ENCODE peak calls at places on chromosomes 4 and X, in ten cellular contexts. A is NCI-H774; F is sigmoid colon; C is HAP-1; E is stimulated activated CD4-positive, alpha-beta T cell treated with anti-CD3 and anti-CD28 coated beads, Interleukin-2, amount 100 ng/mL, for 48 hours; T is NCI-H1694 treated with DMSO at 0.1 percent for 48 hours; Z is pons; I is fibroblast of gingiva; N is CD4-positive, alpha-beta T cell; M is NCI-H460. H is an unnamed sample.

GRCh38 chrX:41452972-41453371 is 5.8 kb downstream of the NYX start:
- DNase-seq in A (no peak), F (no peak), C (no peak), E (no peak), T (no peak), Z (no peak), I (peak), N (no peak), M (no peak), H (no peak)

GRCh38 chr4:137495578-137495977 is 36.7 kb downstream of the PCDH18 start:
- DNase-seq in A (no peak), F (no peak), C (no peak), E (no peak), T (no peak), Z (no peak), I (no peak), N (no peak), M (no peak), H (no peak)

GRCh38 chr4:1871471-1872021 is 353 bp downstream of the NSD2 start:
- DNase-seq in A (peak), F (peak), C (no peak), E (no peak), T (no peak), Z (no peak), I (no peak), N (no peak), M (no peak), H (no peak)

GRCh38 chrX:15146515-15146914 is 123.4 kb downstream of the ASB9 start:
- DNase-seq in A (no peak), F (no peak), C (peak), E (peak), T (no peak), Z (no peak), I (peak), N (peak), M (peak), H (no peak)

GRCh38 chrX:155027509-155028066 is 944 bp downstream of the FUNDC2 start:
- DNase-seq in A (peak), F (peak), C (no peak), E (no peak), T (no peak), Z (peak), I (peak), N (no peak), M (peak), H (peak)

GRCh38 chr4:120658772-120659171 is 263.8 kb downstream of the PRDM5 start:
- DNase-seq in A (no peak), F (no peak), C (no peak), E (no peak), T (no peak), Z (no peak), I (no peak), N (no peak), M (no peak), H (no peak)

GRCh38 chr4:145868637-145869409 is 69.8 kb downstream of the ZNF827 start:
- DNase-seq in A (no peak), F (no peak), C (no peak), E (no peak), T (peak), Z (no peak), I (no peak), N (no peak), M (no peak), H (no peak)

GRCh38 chr4:108117473-108118182 is 51.1 kb downstream of the LEF1 start:
- DNase-seq in A (no peak), F (no peak), C (peak), E (no peak), T (no peak), Z (no peak), I (no peak), N (no peak), M (no peak), H (no peak)

GRCh38 chr4:28117067-28117756 is 1256.6 kb downstream of the STIM2 start:
- DNase-seq in A (no peak), F (no peak), C (no peak), E (no peak), T (no peak), Z (no peak), I (no peak), N (no peak), M (no peak), H (no peak)

GRCh38 chr4:101198741-101199339 is 148.5 kb downstream of the PPP3CA start:
- DNase-seq in A (peak), F (no peak), C (no peak), E (no peak), T (peak), Z (no peak), I (no peak), N (no peak), M (no peak), H (no peak)

GRCh38 chr4:118173956-118174355 is 139.7 kb downstream of the NDST3 start:
- DNase-seq in A (no peak), F (no peak), C (no peak), E (no peak), T (no peak), Z (no peak), I (peak), N (no peak), M (no peak), H (no peak)

GRCh38 chr4:3388461-3389185 is 53.1 kb upstream of the HGFAC start:
- DNase-seq in A (no peak), F (peak), C (no peak), E (no peak), T (no peak), Z (peak), I (peak), N (no peak), M (no peak), H (no peak)

GRCh38 chr4:61462451-61463326 is 262.6 kb downstream of the ADGRL3 start:
- DNase-seq in A (no peak), F (no peak), C (no peak), E (no peak), T (no peak), Z (no peak), I (no peak), N (no peak), M (no peak), H (no peak)

GRCh38 chrX:25860322-25860721 is 277.8 kb upstream of the MAGEB18 start:
- DNase-seq in A (no peak), F (peak), C (no peak), E (no peak), T (no peak), Z (no peak), I (no peak), N (no peak), M (no peak), H (no peak)

GRCh38 chrX:110218591-110218990 is 99.3 kb downstream of the AMMECR1 start:
- DNase-seq in A (no peak), F (no peak), C (no peak), E (no peak), T (no peak), Z (no peak), I (peak), N (no peak), M (no peak), H (no peak)

GRCh38 chr4:8790749-8791148 is 80.9 kb downstream of the HMX1 start:
- DNase-seq in A (no peak), F (no peak), C (no peak), E (no peak), T (no peak), Z (no peak), I (peak), N (no peak), M (no peak), H (no peak)

GRCh38 chrX:150371877-150372276 is 8.8 kb downstream of the MAMLD1 start:
- DNase-seq in A (no peak), F (no peak), C (no peak), E (no peak), T (no peak), Z (no peak), I (no peak), N (no peak), M (no peak), H (no peak)

GRCh38 chrX:21926116-21926515 is 14.4 kb upstream of the SMS start:
- DNase-seq in A (no peak), F (no peak), C (no peak), E (no peak), T (no peak), Z (no peak), I (no peak), N (no peak), M (no peak), H (no peak)

GRCh38 chrX:119638725-119639471 is 32.7 kb upstream of the NKRF start:
- DNase-seq in A (no peak), F (no peak), C (no peak), E (no peak), T (no peak), Z (no peak), I (no peak), N (no peak), M (no peak), H (no peak)

GRCh38 chrX:8345473-8345872 is 119.2 kb upstream of the VCX3B start:
- DNase-seq in A (no peak), F (no peak), C (no peak), E (no peak), T (no peak), Z (no peak), I (no peak), N (no peak), M (no peak), H (no peak)

GRCh38 chrX:39859991-39860861 is 237.5 kb downstream of the BCOR start:
- DNase-seq in A (peak), F (peak), C (peak), E (peak), T (peak), Z (no peak), I (no peak), N (peak), M (no peak), H (peak)

GRCh38 chr4:150216725-150217124 is 138.5 kb downstream of the DCLK2 start:
- DNase-seq in A (no peak), F (no peak), C (no peak), E (no peak), T (no peak), Z (peak), I (no peak), N (no peak), M (no peak), H (no peak)

GRCh38 chr4:141486375-141486997 is 149.9 kb upstream of the IL15 start:
- DNase-seq in A (no peak), F (no peak), C (no peak), E (no peak), T (no peak), Z (no peak), I (no peak), N (no peak), M (no peak), H (no peak)

GRCh38 chrX:110178179-110178865 is 139.6 kb downstream of the AMMECR1 start:
- DNase-seq in A (no peak), F (no peak), C (no peak), E (no peak), T (no peak), Z (no peak), I (no peak), N (no peak), M (no peak), H (no peak)

GRCh38 chr4:85514783-85515182 is 39.8 kb downstream of the ARHGAP24 start:
- DNase-seq in A (no peak), F (no peak), C (no peak), E (no peak), T (no peak), Z (no peak), I (no peak), N (no peak), M (no peak), H (no peak)

GRCh38 chr4:169986369-169986768 is 39.8 kb downstream of the MFAP3L start:
- DNase-seq in A (no peak), F (no peak), C (no peak), E (no peak), T (no peak), Z (no peak), I (no peak), N (no peak), M (no peak), H (no peak)

GRCh38 chrX:44494357-44494756 is 48.3 kb downstream of the FUNDC1 start:
- DNase-seq in A (no peak), F (no peak), C (no peak), E (no peak), T (no peak), Z (no peak), I (no peak), N (no peak), M (no peak), H (no peak)

GRCh38 chrX:154603438-154604430 is 15.3 kb downstream of the CTAG1B start:
- DNase-seq in A (no peak), F (no peak), C (no peak), E (no peak), T (no peak), Z (peak), I (peak), N (no peak), M (peak), H (no peak)

GRCh38 chr4:100257567-100257966 is 67.3 kb upstream of the DDIT4L start:
- DNase-seq in A (no peak), F (no peak), C (no peak), E (no peak), T (peak), Z (no peak), I (no peak), N (no peak), M (peak), H (no peak)

GRCh38 chrX:85326234-85327059 is 53.0 kb downstream of the POF1B start:
- DNase-seq in A (no peak), F (peak), C (no peak), E (no peak), T (no peak), Z (no peak), I (no peak), N (no peak), M (no peak), H (no peak)

GRCh38 chr4:141686929-141687328 is 50.5 kb downstream of the IL15 start:
- DNase-seq in A (no peak), F (no peak), C (no peak), E (no peak), T (no peak), Z (peak), I (peak), N (no peak), M (no peak), H (no peak)

GRCh38 chr4:2186865-2187172 is 55.1 kb downstream of the HAUS3 start:
- DNase-seq in A (no peak), F (no peak), C (no peak), E (no peak), T (no peak), Z (no peak), I (no peak), N (no peak), M (no peak), H (no peak)

GRCh38 chr4:163193717-163194116 is 27.0 kb upstream of the NAF1 start:
- DNase-seq in A (no peak), F (no peak), C (no peak), E (no peak), T (no peak), Z (no peak), I (no peak), N (no peak), M (no peak), H (no peak)

GRCh38 chr4:26671111-26671510 is 87.2 kb downstream of the TBC1D19 start:
- DNase-seq in A (no peak), F (no peak), C (peak), E (no peak), T (no peak), Z (no peak), I (no peak), N (no peak), M (no peak), H (no peak)

GRCh38 chrX:105263171-105263570 is 42.7 kb upstream of the TEX13A start:
- DNase-seq in A (no peak), F (no peak), C (no peak), E (no peak), T (no peak), Z (no peak), I (no peak), N (no peak), M (no peak), H (no peak)

GRCh38 chr4:116302990-116303735 is 782.2 kb downstream of the TRAM1L1 start:
- DNase-seq in A (no peak), F (no peak), C (no peak), E (no peak), T (no peak), Z (no peak), I (no peak), N (no peak), M (no peak), H (no peak)

GRCh38 chrX:96407501-96407900 is 277.1 kb upstream of the DIAPH2 start:
- DNase-seq in A (no peak), F (no peak), C (no peak), E (no peak), T (no peak), Z (peak), I (peak), N (no peak), M (no peak), H (no peak)

GRCh38 chr4:183920512-183920911 is 15.4 kb downstream of the STOX2 start:
- DNase-seq in A (no peak), F (no peak), C (no peak), E (no peak), T (no peak), Z (no peak), I (no peak), N (no peak), M (no peak), H (no peak)

GRCh38 chrX:51395807-51396728 is 63.4 kb downstream of the NUDT10 start:
- DNase-seq in A (no peak), F (peak), C (peak), E (peak), T (no peak), Z (no peak), I (no peak), N (peak), M (no peak), H (peak)

GRCh38 chr4:173191623-173192041 is 23.0 kb downstream of the GALNT7 start:
- DNase-seq in A (no peak), F (no peak), C (no peak), E (no peak), T (no peak), Z (no peak), I (peak), N (no peak), M (no peak), H (no peak)

H was measured in naive thymus-derived CD8-positive, alpha-beta T cell.